ENCODE peak calls at places on chromosomes 16 and 17, in seven cellular contexts. J is heart left ventricle; B is CD8-positive, alpha-beta memory T cell; N is adrenal gland; G is transverse colon; O is uterus; I is GM23338. U is an unnamed sample. For H3K4me1, the result is how much of the 10 kb centered on the place peaks cover.

GRCh38 chr17:16085066-16085699 is 85.6 kb downstream of the TTC19 start:
- DNase-seq in N (no peak), I (no peak), J (no peak), B (no peak), O (no peak), G (no peak), U (no peak)

GRCh38 chr17:78774956-78775571 is 7.0 kb downstream of the CYTH1 start:
- DNase-seq in J (no peak), O (no peak), G (peak), I (no peak), N (no peak), B (peak), U (no peak)

GRCh38 chr16:67825119-67825518 is 17.0 kb upstream of the THAP11 start:
- DNase-seq in N (no peak), O (no peak), J (no peak), B (no peak), I (peak), G (no peak), U (no peak)

GRCh38 chr16:2089676-2090480 is 42.1 kb downstream of the TSC2 start:
- DNase-seq in N (peak), B (no peak), O (no peak), G (no peak), I (no peak), J (peak), U (no peak)

GRCh38 chr17:29331330-29331729 is 37.4 kb upstream of the NUFIP2 start:
- DNase-seq in I (no peak), G (no peak), B (no peak), N (no peak), O (no peak), J (no peak), U (no peak)

GRCh38 chr16:4426021-4426684 is 485 bp downstream of the DNAJA3 start:
- DNase-seq in G (no peak), J (no peak), B (no peak), I (peak), N (peak), O (no peak), U (no peak)

GRCh38 chr17:74569392-74570003 is 2.2 kb upstream of the CD300H start:
- DNase-seq in N (peak), B (no peak), J (peak), G (peak), I (peak), O (no peak), U (peak)

GRCh38 chr17:55527520-55528118 is 16.4 kb upstream of the SMIM36 start:
- DNase-seq in N (peak), J (no peak), G (no peak), B (no peak), O (peak), I (peak), U (peak)

GRCh38 chr17:7586673-7587419 is 3.0 kb downstream of the SOX15 start:
- DNase-seq in B (no peak), O (no peak), I (peak), N (no peak), J (peak), G (peak), U (no peak)

GRCh38 chr17:75506134-75506533 is 9.2 kb downstream of the CASKIN2 start:
- DNase-seq in I (no peak), O (no peak), J (no peak), N (no peak), G (no peak), B (no peak), U (no peak)

GRCh38 chr16:85049864-85050263 is 22.3 kb downstream of the KIAA0513 start:
- DNase-seq in B (no peak), N (no peak), I (no peak), G (peak), J (no peak), O (no peak), U (no peak)

GRCh38 chr17:75774471-75774987 is 9.5 kb upstream of the GALK1 start:
- DNase-seq in N (no peak), I (no peak), B (no peak), G (peak), O (no peak), J (no peak), U (no peak)

GRCh38 chr17:54408741-54409140 is 491.9 kb upstream of the TOM1L1 start:
- DNase-seq in J (no peak), N (no peak), O (no peak), G (no peak), B (no peak), I (no peak), U (no peak)

GRCh38 chr17:38509008-38509771 is 80.9 kb downstream of the ARHGAP23 start:
- DNase-seq in B (peak), G (peak), O (peak), I (peak), N (peak), J (peak), U (peak)

GRCh38 chr17:83154311-83155127 is 75.1 kb downstream of the METRNL start:
- DNase-seq in G (no peak), I (no peak), B (no peak), N (no peak), J (no peak), O (no peak), U (peak)

GRCh38 chr17:77188084-77189066 is 47.6 kb downstream of the SEC14L1 start:
- DNase-seq in N (no peak), I (no peak), B (no peak), J (no peak), O (no peak), G (peak), U (no peak)

GRCh38 chr16:55657616-55658015 is 1.8 kb downstream of the SLC6A2 start:
- DNase-seq in G (no peak), J (no peak), B (no peak), I (no peak), O (no peak), N (no peak), U (no peak)

GRCh38 chr16:82504811-82505210 is 122.0 kb upstream of the CDH13 start:
- DNase-seq in I (no peak), O (no peak), B (no peak), N (no peak), G (no peak), J (no peak), U (no peak)

GRCh38 chr17:35700157-35700556 is 31.3 kb upstream of the RASL10B start:
- DNase-seq in I (no peak), J (no peak), N (no peak), G (no peak), B (no peak), O (peak), U (no peak)

GRCh38 chr17:82018152-82019041 is 4.3 kb downstream of the CENPX start:
- DNase-seq in N (no peak), G (no peak), I (no peak), B (no peak), J (no peak), O (no peak), U (no peak)

GRCh38 chr17:42142371-42142896 is 12.4 kb downstream of the RAB5C start:
- DNase-seq in N (no peak), I (no peak), G (no peak), O (no peak), J (no peak), B (no peak), U (peak)

GRCh38 chr17:77375917-77376651 is 235.3 kb downstream of the SEC14L1 start:
- DNase-seq in N (peak), B (peak), O (peak), I (no peak), J (no peak), G (peak), U (peak)

GRCh38 chr17:17015221-17015620 is 27.0 kb upstream of the MPRIP start:
- DNase-seq in J (no peak), G (no peak), O (no peak), N (no peak), I (no peak), B (no peak), U (no peak)

GRCh38 chr16:12532871-12533610 is 270.6 kb downstream of the CPPED1 start:
- DNase-seq in I (no peak), N (no peak), B (no peak), G (no peak), O (no peak), J (no peak), U (no peak)

GRCh38 chr16:77111057-77111456 is 79.9 kb upstream of the MON1B start:
- DNase-seq in J (no peak), N (no peak), B (no peak), I (no peak), G (no peak), O (no peak), U (no peak)

GRCh38 chr17:73639322-73639721 is 4.9 kb downstream of the SDK2 start:
- DNase-seq in I (no peak), G (no peak), B (no peak), O (no peak), J (no peak), N (no peak), U (no peak)

DNA sequence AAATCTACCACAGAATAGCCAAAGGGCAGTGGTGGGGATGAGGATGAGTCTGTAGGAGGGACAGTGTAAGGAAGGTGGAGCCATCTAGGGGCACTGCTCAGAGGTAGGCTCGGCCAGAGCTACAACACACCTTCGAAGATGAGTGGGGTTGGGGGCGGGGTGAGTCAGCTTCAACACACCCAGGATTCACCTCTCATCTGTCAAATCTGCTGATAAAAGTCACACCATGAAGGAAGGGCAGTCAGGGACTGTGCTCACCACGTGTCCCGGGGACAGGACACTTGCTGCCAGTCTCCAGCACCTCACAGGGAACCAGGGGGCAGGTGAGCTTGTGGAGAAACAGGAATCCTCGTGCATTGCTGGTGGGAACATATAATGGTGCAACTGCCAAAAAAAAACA is 133.3 kb downstream of the ANKRD11 start:
- DNase-seq in J (no peak), O (no peak), I (peak), N (no peak), G (no peak), B (no peak), U (no peak)
- H3K4me1 ChIP-seq in J (half or more), O (under half), I (under half), N (half or more), G (half or more), B (half or more), U (under half)

DNA sequence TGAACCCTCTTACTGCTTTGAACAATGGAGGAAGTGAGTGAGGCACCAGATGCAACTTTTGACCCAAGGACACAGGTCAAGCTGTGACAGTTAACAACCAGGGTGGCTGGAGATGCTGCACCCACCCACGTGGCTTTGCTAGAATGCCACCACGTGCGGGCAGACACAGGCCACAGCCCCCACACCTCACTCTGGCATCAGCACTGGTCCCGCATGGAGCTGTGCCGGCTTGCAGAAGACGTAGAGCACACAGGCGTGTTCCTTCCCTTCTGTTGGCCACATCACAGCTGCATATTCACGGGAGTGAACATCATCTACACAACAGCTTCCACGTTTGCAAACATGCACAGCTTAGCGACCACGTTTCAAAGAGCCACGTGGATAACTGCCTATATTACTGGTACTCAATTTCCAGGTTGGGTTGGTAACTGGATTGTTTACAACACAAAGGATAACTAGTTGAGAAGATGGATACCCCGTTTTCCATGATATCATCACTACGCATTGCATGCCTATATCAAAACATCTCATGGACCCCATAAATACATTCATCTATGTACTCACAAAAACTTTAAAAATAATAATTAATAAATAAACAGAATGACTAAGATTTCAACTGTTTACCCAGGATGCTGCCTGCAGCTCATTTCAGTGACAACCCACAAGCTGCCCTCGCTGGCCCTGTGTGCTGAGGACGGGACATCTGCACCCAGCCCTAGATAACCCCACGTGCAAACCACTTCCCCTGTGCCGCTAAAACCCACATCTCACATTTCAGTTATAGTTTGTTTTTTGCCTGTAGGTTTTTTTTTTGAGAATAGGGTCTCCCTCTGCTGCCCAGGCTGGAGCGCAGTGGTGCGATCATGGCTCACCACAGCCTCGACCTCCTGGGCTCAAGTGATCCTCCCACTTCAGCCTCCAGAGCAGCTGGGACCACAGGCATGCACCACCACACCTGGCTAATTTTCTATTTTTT is 132.0 kb downstream of the ANKRD11 start:
- DNase-seq in B (peak), O (no peak), J (no peak), I (no peak), N (no peak), G (peak), U (no peak)
- H3K4me1 ChIP-seq in B (half or more), O (under half), J (half or more), I (under half), N (half or more), G (half or more), U (under half)

GRCh38 chr16:10870137-10870776 is 6.7 kb upstream of the CIITA start:
- DNase-seq in G (no peak), O (no peak), J (no peak), B (no peak), I (no peak), N (no peak), U (no peak)
- H3K4me1 ChIP-seq in G (under half), O (under half), J (under half), B (under half), I (under half), N (under half), U (under half)

GRCh38 chr17:40319651-40320550 is 10.9 kb downstream of the RARA start:
- DNase-seq in J (peak), G (peak), B (peak), I (no peak), N (peak), O (no peak), U (no peak)

GRCh38 chr17:40317880-40318834 is 9.2 kb downstream of the RARA start:
- DNase-seq in O (peak), G (peak), J (peak), B (peak), I (peak), N (peak), U (peak)

GRCh38 chr17:40317345-40317873 is 8.4 kb downstream of the RARA start:
- DNase-seq in O (peak), I (peak), J (peak), B (peak), G (peak), N (peak), U (peak)

GRCh38 chr17:40320771-40321501 is 12.0 kb downstream of the RARA start:
- DNase-seq in G (peak), O (peak), B (peak), I (no peak), J (peak), N (no peak), U (peak)

GRCh38 chr17:40318835-40319332 is 9.9 kb downstream of the RARA start:
- DNase-seq in N (no peak), B (no peak), O (peak), I (no peak), J (peak), G (no peak), U (no peak)
- H3K4me1 ChIP-seq in N (half or more), B (half or more), O (under half), I (under half), J (half or more), G (half or more), U (half or more)

DNA sequence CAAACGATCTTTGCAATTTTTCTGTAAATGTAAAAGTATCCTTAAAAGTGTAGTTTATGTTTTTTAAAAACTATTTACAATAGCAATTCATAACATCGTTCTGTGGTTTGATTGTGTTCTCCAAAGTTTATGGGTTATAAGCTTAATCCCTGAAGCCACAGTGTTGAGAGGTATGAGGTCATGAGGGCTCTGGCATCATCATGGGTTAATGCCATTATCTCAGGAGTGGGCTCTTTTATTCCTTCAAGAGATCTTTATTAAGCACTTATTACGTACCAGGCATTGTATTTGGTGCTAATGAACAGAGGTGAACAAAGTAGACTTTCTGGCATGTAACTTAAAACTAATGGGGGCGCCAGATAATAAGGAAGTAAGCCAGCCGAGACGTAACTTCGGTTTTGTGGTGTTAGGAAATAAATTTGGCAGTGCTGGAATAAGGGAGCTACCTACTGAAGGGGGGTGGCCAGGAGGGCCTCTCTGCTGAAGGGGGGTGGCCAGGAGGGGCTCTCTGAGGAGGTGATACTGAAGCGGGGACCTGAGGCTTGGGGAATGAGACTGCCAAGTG is 158.1 kb downstream of the VPS53 start:
- DNase-seq in N (peak), B (no peak), I (peak), J (no peak), G (no peak), O (no peak), U (no peak)
- H3K4me1 ChIP-seq in N (under half), B (under half), I (under half), J (under half), G (under half), O (under half), U (under half)

DNA sequence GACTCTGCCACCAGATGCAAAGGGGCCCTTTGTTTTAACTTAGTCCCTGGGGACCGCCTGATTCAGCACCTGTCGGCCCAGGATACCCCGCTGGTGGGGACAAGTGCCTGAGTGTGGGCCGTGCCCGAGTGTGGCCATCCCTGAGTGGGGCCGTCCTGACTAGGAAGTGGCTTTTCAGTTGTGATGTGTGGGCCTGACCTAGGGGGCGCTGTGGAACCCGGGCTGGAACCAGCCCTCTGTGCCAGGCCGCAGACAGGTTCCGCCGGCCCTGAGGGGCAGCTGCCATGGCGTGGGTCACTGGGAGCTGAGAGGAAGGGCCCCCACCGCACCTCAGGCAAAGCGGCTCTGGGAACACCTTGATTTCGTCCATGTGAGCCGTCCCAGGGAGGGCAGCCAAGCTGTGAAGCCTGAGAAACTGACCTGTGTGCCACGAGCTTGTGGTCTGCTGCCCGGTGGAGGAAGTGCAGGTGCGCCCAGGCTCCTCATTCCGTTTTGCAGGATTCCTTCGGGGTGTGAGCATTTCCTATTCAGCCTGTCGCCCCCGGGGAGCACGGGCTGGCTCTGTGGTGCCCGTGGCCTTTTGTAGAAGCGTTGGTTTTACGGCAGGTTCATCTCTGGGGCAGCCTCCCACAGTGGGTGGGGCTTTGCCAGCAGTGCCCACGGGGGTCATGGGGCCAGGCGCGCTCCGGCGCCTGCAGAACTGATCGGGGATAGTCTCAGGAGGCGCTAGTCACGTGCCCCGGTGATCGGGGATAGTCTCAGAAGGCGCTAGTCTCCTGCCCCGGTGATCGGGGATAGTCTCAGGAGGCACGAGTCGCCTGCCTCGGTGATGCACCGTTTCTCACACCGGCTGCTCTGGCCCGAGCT is 5.3 kb downstream of the RPL13 start:
- DNase-seq in B (peak), I (peak), O (no peak), N (peak), J (no peak), G (peak), U (peak)
- H3K4me1 ChIP-seq in B (under half), I (under half), O (under half), N (under half), J (under half), G (under half), U (under half)

GRCh38 chr16:89481556-89481955 is 8.8 kb downstream of the ANKRD11 start:
- DNase-seq in B (no peak), I (no peak), O (no peak), N (no peak), J (no peak), G (no peak), U (no peak)
- H3K4me1 ChIP-seq in B (half or more), I (half or more), O (under half), N (half or more), J (half or more), G (half or more), U (half or more)

GRCh38 chr16:23510154-23510914 is at the start of gene GGA2:
- DNase-seq in J (peak), O (peak), G (peak), B (peak), I (peak), N (peak), U (peak)

GRCh38 chr16:23506606-23506994 is 3.7 kb downstream of the GGA2 start:
- DNase-seq in I (no peak), N (no peak), J (no peak), G (no peak), B (no peak), O (no peak), U (no peak)

GRCh38 chr16:23509763-23510153 is 536 bp downstream of the GGA2 start:
- DNase-seq in J (peak), I (peak), N (peak), B (peak), G (no peak), O (peak), U (peak)

GRCh38 chr16:23509441-23509754 is 896 bp downstream of the GGA2 start:
- DNase-seq in O (no peak), G (no peak), I (no peak), J (no peak), N (no peak), B (no peak), U (no peak)

GRCh38 chr16:23508589-23509440 is 1.5 kb downstream of the GGA2 start:
- DNase-seq in O (no peak), B (no peak), G (peak), I (peak), N (no peak), J (peak), U (peak)
- H3K4me1 ChIP-seq in O (under half), B (half or more), G (under half), I (under half), N (under half), J (under half), U (under half)